ENCODE peak calls at places on chromosome 9, in five cellular contexts. Q is neural crest cell, P is AG04449, T is pancreas, J is GM23338. O is an unnamed sample.

GRCh38 chr9:35903049-35903448 is 3.0 kb upstream of the HRCT1 start:
- DNase-seq in P (no peak), T (peak; percentile 43), Q (no peak), J (peak; percentile 77), O (no peak)

GRCh38 chr9:125522328-125522725 is 184.7 kb downstream of the MAPKAP1 start:
- DNase-seq in J (no peak), T (no peak), Q (no peak), P (no peak), O (peak; percentile 24)

GRCh38 chr9:91426123-91426745 is 2.6 kb upstream of the NFIL3 start:
- DNase-seq in Q (no peak), J (peak; percentile 65), P (no peak), T (no peak), O (no peak)

GRCh38 chr9:100426532-100427365 is at the start of gene MSANTD3:
- DNase-seq in T (peak; percentile 69), Q (peak; percentile 48), J (peak; percentile 76), P (no peak), O (peak; percentile 73)

GRCh38 chr9:36870960-36871359 is 163.1 kb downstream of the PAX5 start:
- DNase-seq in P (no peak), J (no peak), T (peak; percentile 28), Q (no peak), O (no peak)

GRCh38 chr9:94127806-94128205 is 43.5 kb downstream of the PTPDC1 start:
- DNase-seq in Q (no peak), P (no peak), T (no peak), J (no peak), O (no peak)

GRCh38 chr9:89495824-89496555 is 1.9 kb downstream of the SEMA4D start:
- DNase-seq in J (no peak), T (no peak), Q (no peak), P (no peak), O (no peak)

GRCh38 chr9:96331236-96331947 is 29.4 kb upstream of the HSD17B3 start:
- DNase-seq in T (no peak), P (no peak), Q (no peak), J (peak; percentile 47), O (no peak)

GRCh38 chr9:112898872-112899281 is 8.2 kb upstream of the SLC46A2 start:
- DNase-seq in P (no peak), J (no peak), Q (no peak), T (no peak), O (no peak)

GRCh38 chr9:121640076-121640475 is 11.4 kb upstream of the DAB2IP start:
- DNase-seq in P (no peak), Q (peak; percentile 68), T (peak; percentile 68), J (peak; percentile 81), O (peak; percentile 70)

DNA sequence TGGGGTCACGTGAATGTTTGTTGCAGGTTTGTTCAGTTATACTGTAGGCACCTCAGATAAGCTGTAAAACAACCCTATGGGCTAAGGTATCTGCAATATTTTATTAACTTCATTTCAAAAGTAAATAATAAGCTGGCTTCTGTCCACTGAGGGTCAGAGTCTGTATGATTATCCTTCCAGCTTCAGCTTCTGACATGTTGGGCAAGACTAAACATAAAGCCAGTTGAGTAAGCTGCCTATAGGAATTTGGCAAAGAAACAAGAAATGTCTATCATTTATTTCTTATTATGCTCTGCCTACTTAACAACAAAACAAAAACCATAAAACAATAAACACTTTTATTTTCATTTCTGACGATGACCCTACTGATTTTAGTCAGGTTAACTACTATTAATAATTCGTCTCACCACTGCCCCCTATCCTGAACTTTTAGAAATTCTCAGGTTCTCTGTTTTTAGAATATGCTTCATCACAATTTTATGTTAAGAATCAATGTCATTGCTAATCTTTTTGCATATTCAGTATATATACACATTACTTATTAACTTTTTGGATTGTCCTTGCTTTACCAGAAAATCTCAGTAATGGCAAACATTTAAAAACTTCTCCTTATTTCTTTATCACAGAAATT is 413.5 kb upstream of the ADAMTSL1 start:
- DNase-seq in T (no peak), J (peak; percentile 51), Q (no peak), P (no peak), O (no peak)
- TF ChIP-seq CTCF in T (no peak), J (no peak), Q (peak; percentile 59), P (no peak), O (no peak)

DNA sequence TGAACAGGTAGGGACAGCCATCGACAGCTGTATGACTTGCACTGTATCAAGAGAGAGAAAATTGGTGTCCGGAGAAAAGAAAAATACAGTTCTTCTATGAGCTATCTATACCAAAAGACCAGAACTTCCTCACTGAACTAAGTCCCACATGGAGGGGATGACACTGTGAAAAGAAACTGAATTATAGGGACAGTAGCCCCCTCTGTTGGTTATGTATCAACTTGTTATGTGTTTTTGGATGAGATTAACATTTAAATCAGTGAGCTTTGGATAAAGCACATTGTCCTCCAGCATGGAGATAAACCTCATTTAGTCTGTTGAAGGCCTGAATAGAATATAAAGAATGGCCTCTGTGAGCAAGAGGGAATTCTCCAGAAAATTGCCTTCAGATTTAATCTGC is 176.6 kb upstream of the SH3GL2 start:
- DNase-seq in J (peak; percentile 77), Q (no peak), T (no peak), P (no peak), O (no peak)
- TF ChIP-seq CTCF in J (peak; percentile 69), Q (peak; percentile 41), T (no peak), P (peak; percentile 7), O (no peak)

GRCh38 chr9:18985464-18985951 is 47.5 kb downstream of the SAXO1 start:
- DNase-seq in Q (no peak), P (peak; percentile 38), J (no peak), T (no peak), O (no peak)
- TF ChIP-seq CTCF in Q (no peak), P (no peak), J (peak; percentile 9), T (no peak), O (no peak)

GRCh38 chr9:83330207-83331196 is 207.7 kb downstream of the FRMD3 start:
- DNase-seq in J (peak; percentile 41), Q (no peak), P (no peak), T (no peak), O (no peak)
- TF ChIP-seq CTCF in J (peak; percentile 41), Q (peak; percentile 38), P (no peak), T (no peak), O (no peak)

DNA sequence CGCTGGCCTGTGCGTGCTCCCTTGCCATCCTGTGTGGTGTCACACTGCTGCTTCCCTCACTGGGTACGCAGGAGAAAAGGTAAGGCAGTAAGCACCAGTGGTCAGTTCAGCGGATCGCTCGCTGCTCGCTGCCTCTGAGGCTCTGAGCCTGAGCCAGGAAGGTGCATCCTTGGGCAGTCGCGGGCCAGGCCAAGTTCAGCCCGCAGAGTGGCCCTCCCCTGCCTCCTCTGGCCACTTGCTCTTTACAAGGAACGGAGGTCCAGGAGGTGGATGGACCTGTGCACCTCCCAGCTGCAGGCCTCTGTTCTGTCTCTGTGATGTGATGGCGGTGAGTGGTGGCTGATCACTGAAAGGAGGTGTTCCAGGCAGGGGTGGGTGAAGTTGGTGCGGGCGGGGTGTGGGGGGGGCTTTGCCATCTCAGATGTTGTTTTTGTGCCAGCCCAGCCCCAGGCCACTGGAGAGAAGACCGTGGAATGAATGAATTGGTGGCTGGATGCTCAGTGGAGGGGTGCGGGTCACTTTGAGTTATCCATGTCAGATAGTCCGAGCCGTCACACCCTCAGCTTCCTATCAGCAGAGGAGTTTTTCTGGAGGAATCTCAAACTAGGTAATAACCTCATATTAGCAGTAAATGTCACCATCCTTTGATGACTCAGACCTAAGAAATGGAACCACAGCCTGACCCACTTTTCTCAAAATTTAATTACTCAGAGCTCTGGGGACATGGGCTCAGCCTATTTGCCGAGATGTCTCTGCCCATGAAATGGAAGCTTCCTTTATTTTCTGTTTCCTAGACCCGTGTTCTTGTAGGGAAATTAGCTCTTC is 7.3 kb downstream of the COL5A1 start:
- DNase-seq in T (no peak), P (no peak), Q (no peak), J (no peak), O (no peak)
- TF ChIP-seq CTCF in T (no peak), P (no peak), Q (no peak), J (no peak), O (no peak)

GRCh38 chr9:92728831-92729734 is 35.5 kb downstream of the BICD2 start:
- DNase-seq in T (no peak), P (no peak), J (peak; percentile 51), Q (no peak), O (no peak)
- TF ChIP-seq CTCF in T (no peak), P (peak; percentile 77), J (peak; percentile 64), Q (peak; percentile 43), O (no peak)

GRCh38 chr9:136108648-136109266 is 9.9 kb downstream of the TMEM250 start:
- DNase-seq in T (no peak), J (no peak), P (no peak), Q (no peak), O (no peak)

GRCh38 chr9:136111190-136111589 is 7.5 kb downstream of the TMEM250 start:
- DNase-seq in J (no peak), T (no peak), Q (no peak), P (no peak), O (no peak)

GRCh38 chr9:136109351-136110081 is 9.2 kb downstream of the TMEM250 start:
- DNase-seq in T (peak; percentile 94), J (peak; percentile 85), P (peak; percentile 41), Q (peak; percentile 48), O (peak; percentile 92)

GRCh38 chr9:136111910-136112309 is 6.8 kb downstream of the TMEM250 start:
- DNase-seq in T (no peak), P (no peak), Q (no peak), J (no peak), O (no peak)

DNA sequence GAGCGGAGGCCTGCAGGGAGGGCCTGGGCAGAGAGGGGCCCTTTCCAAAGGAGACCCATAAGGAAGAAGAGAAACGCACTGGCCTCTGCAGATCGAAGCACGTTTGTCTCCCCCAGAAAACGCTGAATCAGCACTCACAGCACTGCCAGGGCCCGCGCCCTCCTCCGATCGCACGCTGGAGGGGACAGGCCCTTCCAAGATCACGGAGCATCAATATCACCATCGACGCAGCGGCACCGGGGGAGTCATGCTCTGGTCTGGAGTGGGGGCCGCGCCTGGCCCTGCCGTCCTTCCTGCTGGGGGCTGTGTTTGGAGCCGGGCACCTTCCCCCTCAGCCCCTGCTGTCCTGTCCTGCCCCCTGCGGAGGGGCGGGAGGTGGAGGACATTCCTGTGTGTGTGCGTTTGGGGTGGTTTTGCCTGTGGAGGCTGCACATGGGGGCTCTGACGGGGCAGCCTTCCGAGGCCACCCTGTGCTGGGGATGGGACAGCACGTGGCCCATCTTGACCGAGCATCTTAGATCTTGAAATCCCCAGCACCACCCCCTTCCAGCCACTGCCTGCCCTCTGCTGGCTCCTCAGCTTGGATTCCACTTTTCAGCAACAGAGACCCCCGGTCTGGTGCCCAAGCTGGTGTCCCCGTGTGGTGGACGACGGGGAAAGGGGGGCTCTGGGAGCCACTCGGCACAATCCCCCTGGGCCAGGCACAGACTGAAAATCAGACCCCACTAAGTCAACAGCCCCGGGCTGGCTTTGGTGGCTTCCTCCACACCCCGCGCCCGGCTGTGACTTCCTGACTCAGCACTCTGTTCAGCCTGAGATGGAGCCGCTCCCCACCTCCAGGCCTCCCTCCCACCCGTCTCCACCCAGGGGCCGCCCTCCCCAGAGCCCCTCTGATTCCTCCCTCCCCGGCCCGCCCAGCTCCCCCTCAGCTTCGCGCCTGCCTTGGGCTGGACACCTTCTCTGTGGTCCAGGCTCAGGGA is 8.3 kb downstream of the TMEM250 start:
- DNase-seq in J (peak; percentile 62), T (no peak), P (no peak), Q (no peak), O (no peak)
- TF ChIP-seq CTCF in J (peak; percentile 53), T (no peak), P (peak; percentile 32), Q (peak; percentile 34), O (no peak)

DNA sequence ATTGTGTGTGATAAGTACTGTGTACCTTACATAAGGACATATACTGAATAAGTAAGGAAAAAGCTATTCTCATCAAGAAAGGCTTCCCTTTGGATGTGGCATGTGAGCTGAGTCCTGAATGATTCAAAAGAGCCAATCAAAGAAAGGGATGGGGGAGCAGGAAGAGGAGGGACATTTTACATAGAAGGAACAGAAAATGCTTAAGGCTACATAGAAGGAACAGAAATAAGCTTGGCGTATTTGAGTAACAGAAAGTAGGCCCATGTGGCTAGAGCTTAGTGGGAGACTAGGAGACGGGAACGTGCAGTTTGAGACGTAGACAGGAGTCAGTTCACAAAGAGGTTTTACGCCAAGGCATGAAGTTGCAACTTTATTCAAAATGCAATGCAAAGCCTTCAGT is 126.3 kb downstream of the CEMIP2 start:
- DNase-seq in P (no peak), J (no peak), T (no peak), Q (no peak), O (no peak)
- TF ChIP-seq CTCF in P (no peak), J (no peak), T (no peak), Q (no peak), O (no peak)

O was measured in heart right ventricle.